ENCODE peak calls at places on chromosomes 13 and 19, in five cellular contexts. One of them, this sample, is unnamed.

GRCh38 chr19:38711726-38712153 is 32.5 kb downstream of the CAPN12 start:
- DNase-seq in AG20443: peak; percentile 95
- DNase-seq in D341Med: no peak
- DNase-seq in iPS DF 19.7: no peak
- DNase-seq in CD4-positive, alpha-beta T cell: no peak
- DNase-seq in this sample: peak; percentile 99

GRCh38 chr13:39876258-39876657 is 220.8 kb downstream of the COG6 start:
- DNase-seq in AG20443: peak; percentile 82
- DNase-seq in D341Med: no peak
- DNase-seq in iPS DF 19.7: no peak
- DNase-seq in CD4-positive, alpha-beta T cell: no peak
- DNase-seq in this sample: peak; percentile 58

GRCh38 chr13:113669871-113670341 is 2.9 kb downstream of the GRK1 start:
- DNase-seq in AG20443: no peak
- DNase-seq in D341Med: no peak
- DNase-seq in iPS DF 19.7: no peak
- DNase-seq in CD4-positive, alpha-beta T cell: no peak
- DNase-seq in this sample: no peak

GRCh38 chr13:66483712-66484111 is 746.4 kb downstream of the PCDH9 start:
- DNase-seq in AG20443: no peak
- DNase-seq in D341Med: no peak
- DNase-seq in iPS DF 19.7: no peak
- DNase-seq in CD4-positive, alpha-beta T cell: no peak
- DNase-seq in this sample: no peak

GRCh38 chr13:112824429-112824828 is 134.6 kb downstream of the ATP11A start:
- DNase-seq in AG20443: no peak
- DNase-seq in D341Med: no peak
- DNase-seq in iPS DF 19.7: no peak
- DNase-seq in CD4-positive, alpha-beta T cell: no peak
- DNase-seq in this sample: no peak

GRCh38 chr19:18224525-18225354 is 1.5 kb downstream of the PDE4C start:
- DNase-seq in AG20443: peak; percentile 99
- DNase-seq in D341Med: peak; percentile 98
- DNase-seq in iPS DF 19.7: peak; percentile 96
- DNase-seq in CD4-positive, alpha-beta T cell: peak; percentile 77
- DNase-seq in this sample: peak; percentile 97

GRCh38 chr13:74047925-74048324 is 86.3 kb downstream of the KLF12 start:
- DNase-seq in AG20443: peak; percentile 20
- DNase-seq in D341Med: no peak
- DNase-seq in iPS DF 19.7: no peak
- DNase-seq in CD4-positive, alpha-beta T cell: no peak
- DNase-seq in this sample: no peak

GRCh38 chr13:108178105-108178504 is 37.2 kb downstream of the LIG4 start:
- DNase-seq in AG20443: no peak
- DNase-seq in D341Med: no peak
- DNase-seq in iPS DF 19.7: no peak
- DNase-seq in CD4-positive, alpha-beta T cell: no peak
- DNase-seq in this sample: no peak

GRCh38 chr13:44305845-44306244 is 67.8 kb upstream of the SERP2 start:
- DNase-seq in AG20443: no peak
- DNase-seq in D341Med: no peak
- DNase-seq in iPS DF 19.7: no peak
- DNase-seq in CD4-positive, alpha-beta T cell: no peak
- DNase-seq in this sample: peak; percentile 28

GRCh38 chr13:24741016-24741662 is 22.8 kb upstream of the RNF17 start:
- DNase-seq in AG20443: no peak
- DNase-seq in D341Med: peak; percentile 25
- DNase-seq in iPS DF 19.7: no peak
- DNase-seq in CD4-positive, alpha-beta T cell: no peak
- DNase-seq in this sample: peak; percentile 70

GRCh38 chr13:110138009-110138699 is 168.8 kb downstream of the COL4A1 start:
- DNase-seq in AG20443: peak; percentile 92
- DNase-seq in D341Med: no peak
- DNase-seq in iPS DF 19.7: no peak
- DNase-seq in CD4-positive, alpha-beta T cell: peak; percentile 14
- DNase-seq in this sample: peak; percentile 69